ENCODE peak calls at places on chromosomes 4 and X, in seven cellular contexts. G is GM12878, R is K562, M is GM12892, F is SK-N-SH, L is H1, W is HepG2. D is an unnamed sample.

GRCh38 chr4:110484767-110485166 is 8.8 kb downstream of the ENPEP start:
- DNase-seq in G (no peak), R (no peak), M (no peak), F (no peak), L (no peak), W (no peak), D (no peak)

GRCh38 chrX:119477812-119478232 is 9.6 kb downstream of the SLC25A5 start:
- DNase-seq in G (no peak), R (peak; percentile 33), M (no peak), F (no peak), L (no peak), W (peak; percentile 85), D (no peak)

GRCh38 chr4:141002323-141002805 is 130.9 kb downstream of the RNF150 start:
- DNase-seq in G (no peak), R (no peak), M (no peak), F (no peak), L (no peak), W (no peak), D (no peak)

GRCh38 chr4:147863111-147863747 is 131.3 kb downstream of the ARHGAP10 start:
- DNase-seq in G (no peak), R (no peak), M (no peak), F (peak; percentile 37), L (no peak), W (no peak), D (no peak)

GRCh38 chrX:54994668-54995452 is 872 bp upstream of the PFKFB1 start:
- DNase-seq in G (no peak), R (no peak), M (no peak), F (no peak), L (no peak), W (no peak), D (no peak)

GRCh38 chrX:22237479-22237878 is 35.2 kb upstream of the CBLL2 start:
- DNase-seq in G (no peak), R (no peak), M (no peak), F (no peak), L (no peak), W (no peak), D (no peak)

GRCh38 chr4:81256059-81256635 is 41.1 kb upstream of the PRKG2 start:
- DNase-seq in G (no peak), R (no peak), M (no peak), F (no peak), L (no peak), W (no peak), D (no peak)

GRCh38 chr4:153649572-153649991 is 34.5 kb upstream of the TLR2 start:
- DNase-seq in G (no peak), R (no peak), M (no peak), F (no peak), L (no peak), W (peak; percentile 21), D (no peak)

GRCh38 chr4:57073559-57073958 is 36.6 kb downstream of the IGFBP7 start:
- DNase-seq in G (no peak), R (no peak), M (no peak), F (no peak), L (no peak), W (no peak), D (no peak)

GRCh38 chr4:20299515-20299914 is 47.8 kb downstream of the SLIT2 start:
- DNase-seq in G (no peak), R (peak; percentile 8), M (no peak), F (peak; percentile 32), L (no peak), W (peak; percentile 7), D (no peak)

GRCh38 chrX:103664363-103664762 is 22.1 kb downstream of the MORF4L2 start:
- DNase-seq in G (no peak), R (no peak), M (no peak), F (no peak), L (peak; percentile 57), W (no peak), D (no peak)

GRCh38 chr4:73704314-73705055 is 35.9 kb upstream of the CXCL8 start:
- DNase-seq in G (no peak), R (peak; percentile 28), M (no peak), F (no peak), L (no peak), W (peak; percentile 48), D (no peak)

GRCh38 chrX:151981129-151981528 is 6.7 kb upstream of the GABRE start:
- DNase-seq in G (no peak), R (no peak), M (no peak), F (no peak), L (no peak), W (no peak), D (no peak)

GRCh38 chr4:11338990-11339782 is 89.5 kb downstream of the HS3ST1 start:
- DNase-seq in G (no peak), R (no peak), M (no peak), F (no peak), L (no peak), W (no peak), D (no peak)

GRCh38 chr4:24519649-24520048 is 64.7 kb downstream of the DHX15 start:
- DNase-seq in G (no peak), R (no peak), M (no peak), F (no peak), L (no peak), W (peak; percentile 18), D (no peak)

GRCh38 chrX:154714925-154715324 is 36.0 kb downstream of the GAB3 start:
- DNase-seq in G (no peak), R (peak; percentile 60), M (no peak), F (peak; percentile 63), L (peak; percentile 53), W (peak; percentile 12), D (no peak)

GRCh38 chr4:78684196-78685079 is 91.7 kb upstream of the BMP2K start:
- DNase-seq in G (no peak), R (no peak), M (no peak), F (no peak), L (no peak), W (no peak), D (no peak)

GRCh38 chr4:7135389-7135746 is 57.0 kb upstream of the SORCS2 start:
- DNase-seq in G (no peak), R (no peak), M (no peak), F (no peak), L (no peak), W (no peak), D (no peak)

GRCh38 chrX:54894159-54894558 is 26.5 kb upstream of the TRO start:
- DNase-seq in G (no peak), R (no peak), M (no peak), F (no peak), L (no peak), W (no peak), D (no peak)

GRCh38 chr4:6069845-6070709 is 51.8 kb upstream of the C4orf50 start:
- DNase-seq in G (no peak), R (no peak), M (no peak), F (no peak), L (no peak), W (no peak), D (no peak)

GRCh38 chr4:3766791-3767561 is 791 bp downstream of the ADRA2C start:
- DNase-seq in G (no peak), R (no peak), M (no peak), F (peak; percentile 75), L (peak; percentile 85), W (no peak), D (no peak)

GRCh38 chr4:133129237-133129636 is 19.9 kb upstream of the PCDH10 start:
- DNase-seq in G (no peak), R (no peak), M (no peak), F (no peak), L (no peak), W (no peak), D (no peak)

GRCh38 chrX:13834316-13834715 is 17.4 kb upstream of the GPM6B start:
- DNase-seq in G (no peak), R (no peak), M (no peak), F (no peak), L (no peak), W (no peak), D (no peak)

GRCh38 chr4:184503869-184504300 is 29.5 kb upstream of the IRF2 start:
- DNase-seq in G (no peak), R (no peak), M (no peak), F (no peak), L (no peak), W (no peak), D (no peak)

DNA sequence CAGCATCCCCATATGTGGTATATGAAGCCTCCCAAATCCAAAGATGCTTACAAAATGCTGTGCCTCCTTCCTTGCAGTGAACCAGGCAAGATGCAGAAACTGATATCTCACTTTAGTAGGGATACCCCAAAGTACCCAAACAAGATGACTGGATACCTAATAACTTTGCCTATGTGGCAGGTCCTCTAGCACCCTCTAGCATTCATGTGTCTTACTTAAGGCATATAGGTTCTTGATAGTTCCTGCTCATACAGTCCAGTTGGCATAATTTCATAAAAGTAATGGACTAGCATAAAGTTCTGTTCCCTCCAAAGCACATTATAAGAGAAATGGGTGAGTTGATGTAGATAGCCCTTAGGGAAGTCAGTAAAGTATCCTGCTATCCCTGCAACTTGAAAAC is 36.8 kb upstream of the SPP1 start:
- DNase-seq in G (no peak), R (no peak), M (no peak), F (no peak), L (no peak), W (no peak), D (no peak)
- TF ChIP-seq TAF1 in G (no peak), R (no peak), M (no peak), F (no peak), L (no peak), W (no peak), D (no peak)

GRCh38 chr4:4843651-4844291 is 15.7 kb upstream of the MSX1 start:
- DNase-seq in G (no peak), R (no peak), M (no peak), F (no peak), L (no peak), W (no peak), D (no peak)
- TF ChIP-seq TAF1 in G (no peak), R (no peak), M (no peak), F (no peak), L (no peak), W (no peak), D (no peak)

DNA sequence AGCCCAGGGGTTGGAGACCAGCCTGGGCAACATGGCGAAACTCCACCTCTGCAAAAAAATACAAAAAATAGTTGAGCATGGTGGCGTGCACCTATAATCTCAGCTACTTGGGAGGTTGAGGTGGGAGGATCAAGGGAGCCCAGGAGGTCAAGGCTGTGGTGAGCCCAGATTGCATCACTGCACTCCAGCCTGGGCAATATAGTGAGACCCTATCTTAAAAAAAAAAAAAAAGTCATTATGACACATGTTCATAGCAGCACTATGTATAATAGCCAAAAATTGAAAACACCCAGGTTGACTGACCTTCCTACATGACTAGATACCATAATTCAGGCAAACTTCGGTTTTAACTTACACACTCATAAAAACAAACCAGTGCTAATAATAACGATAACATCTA is 90.8 kb upstream of the RBPJ start:
- DNase-seq in G (no peak), R (no peak), M (no peak), F (no peak), L (no peak), W (no peak), D (no peak)
- TF ChIP-seq TAF1 in G (no peak), R (no peak), M (no peak), F (no peak), L (no peak), W (no peak), D (no peak)

GRCh38 chr4:54930226-54930625 is 195.2 kb downstream of the KDR start:
- DNase-seq in G (no peak), R (no peak), M (no peak), F (no peak), L (no peak), W (no peak), D (no peak)
- TF ChIP-seq TAF1 in G (no peak), R (no peak), M (no peak), F (no peak), L (no peak), W (no peak), D (no peak)

D was measured in GM12891.